ENCODE peak calls at places on chromosomes 12 and 14, in five cellular contexts. W is astrocyte; A is AG04450; L is breast epithelium; B is CD8-positive, alpha-beta memory T cell. T is an unnamed sample.

GRCh38 chr12:119699199-119699765 is 31.3 kb downstream of the PRKAB1 start:
- DNase-seq in W (no peak), A (no peak), L (no peak), B (no peak), T (no peak)

GRCh38 chr12:63276537-63277365 is 125.8 kb upstream of the AVPR1A start:
- DNase-seq in W (no peak), A (no peak), L (no peak), B (no peak), T (no peak)

GRCh38 chr14:104385189-104386135 is 194.1 kb upstream of the C14orf180 start:
- DNase-seq in W (no peak), A (no peak), L (peak), B (no peak), T (no peak)

GRCh38 chr14:103697601-103698379 is 17.5 kb downstream of the XRCC3 start:
- DNase-seq in W (no peak), A (no peak), L (no peak), B (no peak), T (no peak)

GRCh38 chr14:104422301-104423223 is 157.0 kb upstream of the C14orf180 start:
- DNase-seq in W (no peak), A (no peak), L (no peak), B (no peak), T (no peak)

GRCh38 chr12:113184098-113184899 is 979 bp downstream of the DDX54 start:
- DNase-seq in W (peak), A (no peak), L (no peak), B (no peak), T (no peak)

GRCh38 chr14:75989134-75989533 is 3.6 kb downstream of the IFT43 start:
- DNase-seq in W (peak), A (no peak), L (no peak), B (no peak), T (no peak)

GRCh38 chr12:80937391-80938238 is at the start of gene LIN7A:
- DNase-seq in W (peak), A (no peak), L (no peak), B (no peak), T (no peak)

GRCh38 chr12:68387338-68387737 is 55.2 kb upstream of the MDM1 start:
- DNase-seq in W (no peak), A (no peak), L (no peak), B (no peak), T (no peak)

GRCh38 chr14:93788557-93789365 is 476 bp upstream of the PRIMA1 start:
- DNase-seq in W (no peak), A (no peak), L (no peak), B (no peak), T (no peak)

GRCh38 chr14:20652996-20653975 is 11.8 kb upstream of the OR6S1 start:
- DNase-seq in W (peak), A (no peak), L (no peak), B (no peak), T (peak)

GRCh38 chr12:27952510-27952909 is 20.0 kb downstream of the PTHLH start:
- DNase-seq in W (no peak), A (no peak), L (no peak), B (no peak), T (no peak)

GRCh38 chr12:121799842-121800693 is 3.7 kb upstream of the SETD1B start:
- DNase-seq in W (peak), A (peak), L (peak), B (peak), T (no peak)

GRCh38 chr12:47800582-47800981 is 19.1 kb downstream of the HDAC7 start:
- DNase-seq in W (no peak), A (no peak), L (no peak), B (no peak), T (no peak)

GRCh38 chr12:108788076-108788782 is 56.9 kb upstream of the CORO1C start:
- DNase-seq in W (no peak), A (no peak), L (no peak), B (no peak), T (no peak)

GRCh38 chr14:88342980-88343379 is 19.9 kb upstream of the KCNK10 start:
- DNase-seq in W (no peak), A (no peak), L (no peak), B (no peak), T (no peak)

GRCh38 chr14:53048631-53049030 is 97.8 kb upstream of the FERMT2 start:
- DNase-seq in W (no peak), A (no peak), L (no peak), B (no peak), T (no peak)

GRCh38 chr12:123991402-123991951 is 18.5 kb downstream of the ZNF664 start:
- DNase-seq in W (peak), A (no peak), L (no peak), B (no peak), T (no peak)

GRCh38 chr14:92397140-92397815 is 74.3 kb downstream of the SLC24A4 start:
- DNase-seq in W (peak), A (no peak), L (no peak), B (no peak), T (no peak)

GRCh38 chr12:6285063-6285477 is 25.4 kb upstream of the PLEKHG6 start:
- DNase-seq in W (no peak), A (no peak), L (no peak), B (peak), T (no peak)

GRCh38 chr12:65522956-65523857 is 244.7 kb downstream of the MSRB3 start:
- DNase-seq in W (peak), A (no peak), L (no peak), B (no peak), T (no peak)

GRCh38 chr12:109741286-109741969 is 27.8 kb downstream of the FAM222A start:
- DNase-seq in W (no peak), A (no peak), L (peak), B (no peak), T (no peak)

GRCh38 chr12:132356686-132357622 is 27.6 kb upstream of the GALNT9 start:
- DNase-seq in W (peak), A (no peak), L (no peak), B (no peak), T (no peak)

GRCh38 chr12:3680919-3681594 is 71.9 kb downstream of the CRACR2A start:
- DNase-seq in W (no peak), A (no peak), L (peak), B (no peak), T (no peak)

GRCh38 chr12:110966081-110966760 is 45.8 kb upstream of the MYL2 start:
- DNase-seq in W (no peak), A (no peak), L (no peak), B (no peak), T (no peak)

GRCh38 chr14:100149789-100150611 is 9.4 kb downstream of the DEGS2 start:
- DNase-seq in W (no peak), A (no peak), L (no peak), B (no peak), T (no peak)

GRCh38 chr12:96258451-96258933 is 64.3 kb downstream of the ELK3 start:
- DNase-seq in W (peak), A (no peak), L (no peak), B (no peak), T (no peak)

GRCh38 chr12:94801736-94802135 is 151.4 kb upstream of the TMCC3 start:
- DNase-seq in W (no peak), A (no peak), L (no peak), B (no peak), T (no peak)
- H3K27ac ChIP-seq in W (no peak), A (no peak), L (no peak), B (no peak), T (no peak)

GRCh38 chr12:105706973-105707334 is 376.5 kb downstream of the C12orf75 start:
- DNase-seq in W (no peak), A (no peak), L (no peak), B (no peak), T (no peak)
- H3K27ac ChIP-seq in W (no peak), A (no peak), L (no peak), B (no peak), T (no peak)

DNA sequence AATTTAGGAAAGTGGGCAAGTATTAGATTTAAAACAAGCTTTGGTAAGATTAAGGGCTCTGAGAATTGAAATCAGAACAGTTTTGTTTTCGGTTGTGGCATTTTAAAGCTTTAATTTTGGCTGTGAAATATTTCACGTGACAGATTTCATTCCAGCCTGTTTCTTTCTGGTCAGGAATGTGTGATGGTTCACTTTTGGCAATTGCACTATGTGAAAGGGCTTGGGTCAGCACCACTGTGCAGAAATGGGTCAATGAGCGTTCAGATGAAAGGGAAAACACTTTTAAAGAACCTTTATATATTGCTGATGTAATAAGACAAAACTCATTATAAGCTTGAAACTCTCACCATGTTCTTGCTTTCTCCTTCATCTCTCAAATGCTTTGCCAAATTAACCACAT is 17.1 kb downstream of the NUBPL start:
- DNase-seq in W (no peak), A (no peak), L (no peak), B (no peak), T (no peak)
- H3K27ac ChIP-seq in W (no peak), A (no peak), L (no peak), B (no peak), T (no peak)

GRCh38 chr14:37678916-37679315 is 83.5 kb downstream of the TTC6 start:
- DNase-seq in W (peak), A (no peak), L (no peak), B (no peak), T (no peak)

GRCh38 chr14:37668646-37669045 is 73.2 kb downstream of the TTC6 start:
- DNase-seq in W (peak), A (peak), L (no peak), B (no peak), T (no peak)

GRCh38 chr14:37669242-37669641 is 73.8 kb downstream of the TTC6 start:
- DNase-seq in W (no peak), A (no peak), L (no peak), B (no peak), T (no peak)

DNA sequence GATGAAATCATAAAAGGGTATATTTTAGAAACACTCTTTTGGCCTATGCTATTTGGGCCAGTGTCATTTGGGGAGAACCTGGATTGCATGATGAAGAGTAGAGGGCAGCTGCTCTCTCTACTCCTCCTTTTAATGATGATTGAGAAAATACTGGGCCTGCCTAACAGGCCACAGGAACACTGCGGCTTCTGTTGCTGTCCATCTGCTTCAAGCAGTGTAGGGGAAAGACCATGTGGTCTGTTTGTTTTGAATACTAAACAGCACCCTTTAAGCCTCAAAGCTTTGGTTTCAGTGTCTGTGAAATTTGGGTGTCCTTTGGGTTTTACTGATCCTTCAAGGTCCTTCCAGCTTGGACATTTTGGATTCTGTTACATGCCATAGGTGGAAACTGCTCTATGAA is 78.0 kb downstream of the TTC6 start:
- DNase-seq in W (no peak), A (no peak), L (no peak), B (no peak), T (no peak)
- H3K27ac ChIP-seq in W (no peak), A (no peak), L (no peak), B (no peak), T (no peak)

DNA sequence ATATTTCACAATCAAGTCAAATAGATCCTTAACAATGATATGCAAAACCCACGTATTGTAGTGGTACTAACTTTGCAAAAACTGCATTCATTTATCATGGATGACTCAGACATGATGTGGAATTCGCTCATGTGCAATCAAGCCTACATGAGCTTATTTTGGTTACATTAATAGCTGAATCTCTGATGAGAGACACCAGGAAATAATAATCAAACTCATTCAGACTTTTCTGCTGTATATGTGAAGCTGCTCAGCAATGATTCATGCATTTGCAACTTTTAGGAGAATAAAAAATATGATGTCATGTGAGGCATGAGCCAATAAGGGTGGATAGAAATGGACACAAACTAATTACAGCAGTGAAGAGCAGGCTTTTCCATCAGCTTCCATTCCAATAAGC is 1075.8 kb upstream of the TMEM132C start:
- DNase-seq in W (peak), A (peak), L (no peak), B (no peak), T (peak)
- H3K27ac ChIP-seq in W (no peak), A (no peak), L (no peak), B (no peak), T (no peak)

GRCh38 chr12:102966200-102966941 is 8.9 kb downstream of the ASCL1 start:
- DNase-seq in W (no peak), A (no peak), L (no peak), B (no peak), T (no peak)

GRCh38 chr12:102965281-102966155 is 8.0 kb downstream of the ASCL1 start:
- DNase-seq in W (no peak), A (no peak), L (no peak), B (no peak), T (no peak)

GRCh38 chr12:102963796-102964195 is 6.3 kb downstream of the ASCL1 start:
- DNase-seq in W (no peak), A (no peak), L (no peak), B (no peak), T (no peak)

GRCh38 chr12:102962986-102963385 is 5.5 kb downstream of the ASCL1 start:
- DNase-seq in W (no peak), A (no peak), L (no peak), B (no peak), T (no peak)

GRCh38 chr12:102964872-102965271 is 7.4 kb downstream of the ASCL1 start:
- DNase-seq in W (no peak), A (no peak), L (no peak), B (no peak), T (no peak)
- H3K27ac ChIP-seq in W (no peak), A (no peak), L (no peak), B (no peak), T (no peak)